ENCODE peak calls at places on chromosomes 5 and 9, in five cellular contexts. One of them, this sample, is unnamed.
A peak's percentile ranks its signal among the peaks of the same experiment; 100 is the strongest.

GRCh38 chr5:89399553-89399952 is 516.6 kb upstream of the MEF2C start:
- DNase-seq in pancreas: no peak
- DNase-seq in EL: no peak
- DNase-seq in cardiac septum: no peak
- DNase-seq in ovary: no peak
- DNase-seq in this sample: no peak

GRCh38 chr9:19239955-19240354 is 9.5 kb downstream of the DENND4C start:
- DNase-seq in pancreas: no peak
- DNase-seq in EL: no peak
- DNase-seq in cardiac septum: no peak
- DNase-seq in ovary: no peak
- DNase-seq in this sample: no peak

GRCh38 chr5:175847503-175847902 is 23.9 kb upstream of the CPLX2 start:
- DNase-seq in pancreas: no peak
- DNase-seq in EL: peak; percentile 15
- DNase-seq in cardiac septum: no peak
- DNase-seq in ovary: no peak
- DNase-seq in this sample: no peak

GRCh38 chr5:131252824-131253171 is 11.1 kb upstream of the CDC42SE2 start:
- DNase-seq in pancreas: no peak
- DNase-seq in EL: no peak
- DNase-seq in cardiac septum: peak; percentile 90
- DNase-seq in ovary: no peak
- DNase-seq in this sample: peak; percentile 63

GRCh38 chr5:110623875-110624274 is 102.6 kb downstream of the TMEM232 start:
- DNase-seq in pancreas: no peak
- DNase-seq in EL: no peak
- DNase-seq in cardiac septum: no peak
- DNase-seq in ovary: no peak
- DNase-seq in this sample: no peak

GRCh38 chr9:36148652-36149051 is 12.1 kb downstream of the GLIPR2 start:
- DNase-seq in pancreas: peak; percentile 83
- DNase-seq in EL: peak; percentile 98
- DNase-seq in cardiac septum: peak; percentile 96
- DNase-seq in ovary: peak; percentile 98
- DNase-seq in this sample: peak; percentile 94

GRCh38 chr5:961002-961710 is 47.4 kb upstream of the NKD2 start:
- DNase-seq in pancreas: peak; percentile 66
- DNase-seq in EL: no peak
- DNase-seq in cardiac septum: peak; percentile 72
- DNase-seq in ovary: no peak
- DNase-seq in this sample: no peak

GRCh38 chr5:91121347-91121993 is 261.6 kb downstream of the ARRDC3 start:
- DNase-seq in pancreas: no peak
- DNase-seq in EL: no peak
- DNase-seq in cardiac septum: no peak
- DNase-seq in ovary: no peak
- DNase-seq in this sample: no peak

GRCh38 chr9:35842795-35843194 is 13.8 kb downstream of the TMEM8B start:
- DNase-seq in pancreas: no peak
- DNase-seq in EL: no peak
- DNase-seq in cardiac septum: no peak
- DNase-seq in ovary: no peak
- DNase-seq in this sample: no peak

GRCh38 chr5:54379590-54379989 is 69.2 kb upstream of the ARL15 start:
- DNase-seq in pancreas: no peak
- DNase-seq in EL: no peak
- DNase-seq in cardiac septum: no peak
- DNase-seq in ovary: no peak
- DNase-seq in this sample: no peak

GRCh38 chr5:14178671-14179211 is 35.6 kb downstream of the TRIO start:
- DNase-seq in pancreas: no peak
- DNase-seq in EL: peak; percentile 93
- DNase-seq in cardiac septum: no peak
- DNase-seq in ovary: no peak
- DNase-seq in this sample: no peak

GRCh38 chr9:8071445-8071798 is 271.8 kb upstream of the DMAC1 start:
- DNase-seq in pancreas: no peak
- DNase-seq in EL: no peak
- DNase-seq in cardiac septum: no peak
- DNase-seq in ovary: no peak
- DNase-seq in this sample: no peak

GRCh38 chr5:164002653-164003052 is 497.2 kb downstream of the MAT2B start:
- DNase-seq in pancreas: no peak
- DNase-seq in EL: peak; percentile 2
- DNase-seq in cardiac septum: no peak
- DNase-seq in ovary: no peak
- DNase-seq in this sample: no peak

GRCh38 chr9:80235752-80236151 is 664.0 kb downstream of the TLE4 start:
- DNase-seq in pancreas: no peak
- DNase-seq in EL: no peak
- DNase-seq in cardiac septum: no peak
- DNase-seq in ovary: no peak
- DNase-seq in this sample: no peak

GRCh38 chr5:137395011-137395755 is 103.9 kb downstream of the SPOCK1 start:
- DNase-seq in pancreas: no peak
- DNase-seq in EL: peak; percentile 71
- DNase-seq in cardiac septum: no peak
- DNase-seq in ovary: no peak
- DNase-seq in this sample: no peak

GRCh38 chr5:107712359-107712870 is 41.7 kb upstream of the EFNA5 start:
- DNase-seq in pancreas: no peak
- DNase-seq in EL: no peak
- DNase-seq in cardiac septum: no peak
- DNase-seq in ovary: no peak
- DNase-seq in this sample: no peak

GRCh38 chr5:154059583-154059982 is 20.8 kb downstream of the MFAP3 start:
- DNase-seq in pancreas: no peak
- DNase-seq in EL: no peak
- DNase-seq in cardiac septum: no peak
- DNase-seq in ovary: no peak
- DNase-seq in this sample: no peak

GRCh38 chr5:112573441-112573840 is 154.4 kb upstream of the EPB41L4A start:
- DNase-seq in pancreas: no peak
- DNase-seq in EL: no peak
- DNase-seq in cardiac septum: no peak
- DNase-seq in ovary: no peak
- DNase-seq in this sample: no peak

GRCh38 chr5:178394074-178394473 is 161.5 kb upstream of the PHYKPL start:
- DNase-seq in pancreas: no peak
- DNase-seq in EL: no peak
- DNase-seq in cardiac septum: peak; percentile 51
- DNase-seq in ovary: no peak
- DNase-seq in this sample: no peak

GRCh38 chr9:37943329-37944265 is 39.7 kb upstream of the SLC25A51 start:
- DNase-seq in pancreas: peak; percentile 55
- DNase-seq in EL: peak; percentile 97
- DNase-seq in cardiac septum: no peak
- DNase-seq in ovary: peak; percentile 72
- DNase-seq in this sample: no peak

GRCh38 chr5:142197098-142197497 is 88.5 kb downstream of the NDFIP1 start:
- DNase-seq in pancreas: no peak
- DNase-seq in EL: peak; percentile 41
- DNase-seq in cardiac septum: no peak
- DNase-seq in ovary: no peak
- DNase-seq in this sample: no peak

GRCh38 chr9:86968258-86968920 is 21.1 kb upstream of the GAS1 start:
- DNase-seq in pancreas: no peak
- DNase-seq in EL: no peak
- DNase-seq in cardiac septum: no peak
- DNase-seq in ovary: no peak
- DNase-seq in this sample: no peak

GRCh38 chr5:56350595-56351170 is 117.6 kb upstream of the ANKRD55 start:
- DNase-seq in pancreas: no peak
- DNase-seq in EL: peak; percentile 97
- DNase-seq in cardiac septum: peak; percentile 83
- DNase-seq in ovary: peak; percentile 63
- DNase-seq in this sample: peak; percentile 69

GRCh38 chr9:100309992-100310391 is 42.8 kb downstream of the TEX10 start:
- DNase-seq in pancreas: no peak
- DNase-seq in EL: peak; percentile 41
- DNase-seq in cardiac septum: no peak
- DNase-seq in ovary: no peak
- DNase-seq in this sample: no peak

GRCh38 chr9:119370816-119371215 is 1.6 kb upstream of the BRINP1 start:
- DNase-seq in pancreas: peak; percentile 36
- DNase-seq in EL: peak; percentile 10
- DNase-seq in cardiac septum: no peak
- DNase-seq in ovary: peak; percentile 32
- DNase-seq in this sample: peak; percentile 40

GRCh38 chr5:172641359-172642045 is 439 bp downstream of the NEURL1B start:
- DNase-seq in pancreas: peak; percentile 82
- DNase-seq in EL: peak; percentile 45
- DNase-seq in cardiac septum: no peak
- DNase-seq in ovary: peak; percentile 72
- DNase-seq in this sample: no peak

GRCh38 chr9:32359452-32359851 is 25.0 kb upstream of the ACO1 start:
- DNase-seq in pancreas: no peak
- DNase-seq in EL: no peak
- DNase-seq in cardiac septum: no peak
- DNase-seq in ovary: no peak
- DNase-seq in this sample: no peak

GRCh38 chr9:118170032-118170955 is 466.1 kb downstream of the TLR4 start:
- DNase-seq in pancreas: no peak
- DNase-seq in EL: peak; percentile 47
- DNase-seq in cardiac septum: no peak
- DNase-seq in ovary: no peak
- DNase-seq in this sample: peak; percentile 39

GRCh38 chr5:72268753-72269410 is 51.2 kb downstream of the MRPS27 start:
- DNase-seq in pancreas: no peak
- DNase-seq in EL: peak; percentile 71
- DNase-seq in cardiac septum: no peak
- DNase-seq in ovary: no peak
- DNase-seq in this sample: peak; percentile 53

GRCh38 chr5:58019614-58020013 is 440.3 kb downstream of the PLK2 start:
- DNase-seq in pancreas: no peak
- DNase-seq in EL: no peak
- DNase-seq in cardiac septum: peak; percentile 83
- DNase-seq in ovary: no peak
- DNase-seq in this sample: peak; percentile 44

GRCh38 chr9:130049431-130050210 is 4.1 kb upstream of the GPR107 start:
- DNase-seq in pancreas: no peak
- DNase-seq in EL: no peak
- DNase-seq in cardiac septum: no peak
- DNase-seq in ovary: no peak
- DNase-seq in this sample: no peak

GRCh38 chr9:76818271-76818670 is 54.0 kb downstream of the PCA3 start:
- DNase-seq in pancreas: no peak
- DNase-seq in EL: peak; percentile 98
- DNase-seq in cardiac septum: no peak
- DNase-seq in ovary: peak; percentile 77
- DNase-seq in this sample: peak; percentile 90

GRCh38 chr9:113650207-113651131 is 186.9 kb downstream of the RGS3 start:
- DNase-seq in pancreas: no peak
- DNase-seq in EL: peak; percentile 76
- DNase-seq in cardiac septum: no peak
- DNase-seq in ovary: no peak
- DNase-seq in this sample: no peak

GRCh38 chr5:68456756-68457217 is 241.2 kb downstream of the PIK3R1 start:
- DNase-seq in pancreas: no peak
- DNase-seq in EL: peak; percentile 83
- DNase-seq in cardiac septum: no peak
- DNase-seq in ovary: no peak
- DNase-seq in this sample: peak; percentile 85

GRCh38 chr5:11306365-11306764 is 545.3 kb upstream of the DAP start:
- DNase-seq in pancreas: no peak
- DNase-seq in EL: no peak
- DNase-seq in cardiac septum: no peak
- DNase-seq in ovary: no peak
- DNase-seq in this sample: no peak

GRCh38 chr5:179235416-179236400 is 109.6 kb downstream of the ADAMTS2 start:
- DNase-seq in pancreas: no peak
- DNase-seq in EL: no peak
- DNase-seq in cardiac septum: peak; percentile 63
- DNase-seq in ovary: no peak
- DNase-seq in this sample: no peak

GRCh38 chr5:164296603-164297080 is 791.2 kb downstream of the MAT2B start:
- DNase-seq in pancreas: no peak
- DNase-seq in EL: no peak
- DNase-seq in cardiac septum: no peak
- DNase-seq in ovary: no peak
- DNase-seq in this sample: no peak

GRCh38 chr9:115006660-115007059 is 76.3 kb upstream of the TNFSF8 start:
- DNase-seq in pancreas: no peak
- DNase-seq in EL: peak; percentile 96
- DNase-seq in cardiac septum: no peak
- DNase-seq in ovary: no peak
- DNase-seq in this sample: no peak

GRCh38 chr9:133803745-133804144 is 65.6 kb upstream of the SARDH start:
- DNase-seq in pancreas: no peak
- DNase-seq in EL: no peak
- DNase-seq in cardiac septum: no peak
- DNase-seq in ovary: no peak
- DNase-seq in this sample: no peak

GRCh38 chr9:94990897-94991561 is 264.5 kb downstream of the AOPEP start:
- DNase-seq in pancreas: no peak
- DNase-seq in EL: no peak
- DNase-seq in cardiac septum: no peak
- DNase-seq in ovary: no peak
- DNase-seq in this sample: no peak